ENCODE peak calls at places on chromosomes 13 and 19, in eight cellular contexts. Q is CD4-positive, CD25-positive, alpha-beta regulatory T cell; X is heart left ventricle; N is ovary; K is tibial artery; T is SJSA1; S is aorta; P is transverse colon. C is an unnamed sample.
A peak's percentile ranks its signal among the peaks of the same experiment; 100 is the strongest.

GRCh38 chr19:14432817-14433453 is at the start of gene PKN1:
- DNase-seq in Q (peak; percentile 51), X (peak; percentile 80), N (peak; percentile 53), K (no peak), T (no peak), S (no peak), P (peak; percentile 59), C (peak; percentile 80)

GRCh38 chr13:18992791-18993190 is 188.8 kb downstream of the TUBA3C start:
- DNase-seq in Q (no peak), X (no peak), N (no peak), K (no peak), T (no peak), S (no peak), P (no peak), C (no peak)

GRCh38 chr13:42486711-42487198 is 87.2 kb upstream of the TNFSF11 start:
- DNase-seq in Q (no peak), X (no peak), N (no peak), K (no peak), T (peak; percentile 44), S (no peak), P (no peak), C (no peak)

GRCh38 chr13:66887088-66887487 is 343.0 kb downstream of the PCDH9 start:
- DNase-seq in Q (no peak), X (no peak), N (no peak), K (no peak), T (no peak), S (no peak), P (no peak), C (peak; percentile 11)

GRCh38 chr13:78649997-78650724 is 8.8 kb downstream of the OBI1 start:
- DNase-seq in Q (no peak), X (no peak), N (no peak), K (no peak), T (no peak), S (no peak), P (no peak), C (no peak)

GRCh38 chr13:94842901-94843300 is 130.6 kb upstream of the SOX21 start:
- DNase-seq in Q (no peak), X (no peak), N (no peak), K (no peak), T (no peak), S (no peak), P (no peak), C (no peak)

GRCh38 chr13:25384747-25385270 is 13.0 kb downstream of the ATP8A2 start:
- DNase-seq in Q (no peak), X (no peak), N (no peak), K (no peak), T (no peak), S (no peak), P (no peak), C (no peak)

GRCh38 chr19:40604647-40605200 is 3.6 kb downstream of the LTBP4 start:
- DNase-seq in Q (no peak), X (peak; percentile 45), N (peak; percentile 49), K (no peak), T (no peak), S (no peak), P (peak; percentile 76), C (peak; percentile 40)

GRCh38 chr13:47705185-47705584 is 295.9 kb downstream of the SUCLA2 start:
- DNase-seq in Q (no peak), X (no peak), N (no peak), K (no peak), T (no peak), S (no peak), P (no peak), C (no peak)

GRCh38 chr19:33274663-33275558 is 27.4 kb downstream of the CEBPA start:
- DNase-seq in Q (no peak), X (no peak), N (no peak), K (no peak), T (no peak), S (peak; percentile 24), P (no peak), C (no peak)

GRCh38 chr13:97125051-97125809 is 96.9 kb upstream of the MBNL2 start:
- DNase-seq in Q (no peak), X (peak; percentile 39), N (peak; percentile 39), K (peak; percentile 67), T (no peak), S (no peak), P (no peak), C (no peak)

GRCh38 chr19:33868821-33869412 is 72.2 kb downstream of the KCTD15 start:
- DNase-seq in Q (no peak), X (peak; percentile 62), N (no peak), K (no peak), T (peak; percentile 29), S (peak; percentile 63), P (peak; percentile 14), C (peak; percentile 50)

GRCh38 chr19:6476155-6476895 is 5.3 kb downstream of the DENND1C start:
- DNase-seq in Q (peak; percentile 45), X (no peak), N (peak; percentile 30), K (no peak), T (peak; percentile 52), S (peak; percentile 63), P (peak; percentile 94), C (no peak)

GRCh38 chr13:46369506-46370268 is 17.4 kb downstream of the RUBCNL start:
- DNase-seq in Q (no peak), X (no peak), N (no peak), K (peak; percentile 43), T (no peak), S (no peak), P (no peak), C (no peak)

GRCh38 chr19:32976223-32976805 is 4.3 kb downstream of the FAAP24 start:
- DNase-seq in Q (peak; percentile 79), X (peak; percentile 68), N (peak; percentile 60), K (peak; percentile 47), T (peak; percentile 72), S (peak; percentile 79), P (peak; percentile 83), C (peak; percentile 69)

GRCh38 chr13:110347088-110347487 is 40.0 kb downstream of the COL4A2 start:
- DNase-seq in Q (no peak), X (no peak), N (no peak), K (no peak), T (no peak), S (no peak), P (no peak), C (no peak)

GRCh38 chr13:112053167-112053743 is 13.7 kb upstream of the SOX1 start:
- DNase-seq in Q (no peak), X (no peak), N (no peak), K (no peak), T (peak; percentile 42), S (no peak), P (no peak), C (no peak)

GRCh38 chr19:45100797-45101196 is 7.8 kb downstream of the PPP1R37 start:
- DNase-seq in Q (no peak), X (no peak), N (no peak), K (no peak), T (no peak), S (no peak), P (no peak), C (no peak)
- H3K4me1 ChIP-seq in Q (peaks cover 38% of the 10 kb centered on the region), X (peaks cover 74% of the 10 kb centered on the region), N (peaks cover 32% of the 10 kb centered on the region), K (peaks cover 35% of the 10 kb centered on the region), T (peaks cover 16% of the 10 kb centered on the region), S (no peaks in the 10 kb centered on the region), P (peaks cover 11% of the 10 kb centered on the region), C (peaks cover 71% of the 10 kb centered on the region)

GRCh38 chr13:113946409-113947181 is 27.3 kb downstream of the C13orf46 start:
- DNase-seq in Q (no peak), X (peak; percentile 9), N (no peak), K (no peak), T (no peak), S (peak; percentile 38), P (no peak), C (peak; percentile 2)
- H3K4me3 ChIP-seq in Q (no peak overlapping the region), X (no peak overlapping the region), N (no peak overlapping the region), K (no peak overlapping the region), T (no peak overlapping the region), S (no peak overlapping the region), P (no peak overlapping the region), C (no peak overlapping the region)

DNA sequence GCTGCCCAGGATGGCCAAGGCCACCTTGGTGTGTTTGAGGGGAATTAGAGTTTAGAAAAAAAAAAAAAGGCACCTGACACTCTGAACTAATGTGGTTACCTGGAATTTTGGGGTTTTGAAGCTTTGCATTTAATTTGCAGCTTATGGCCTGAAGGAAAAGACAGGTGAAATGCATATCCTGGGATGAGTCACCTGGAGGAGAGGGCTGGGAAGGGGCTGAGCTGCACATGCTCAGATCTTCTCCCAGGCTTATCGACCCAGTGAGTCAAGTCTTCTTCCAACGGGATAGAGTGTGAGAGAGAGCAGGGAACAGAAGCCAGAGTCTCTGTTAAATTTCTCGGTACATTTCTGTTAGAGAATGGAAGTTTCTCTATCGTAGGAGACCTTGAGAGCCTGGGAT is 29.7 kb upstream of the ALOX5AP start:
- DNase-seq in Q (no peak), X (no peak), N (no peak), K (no peak), T (no peak), S (no peak), P (no peak), C (no peak)
- H3K4me1 ChIP-seq in Q (no peaks in the 10 kb centered on the region), X (peaks cover 6% of the 10 kb centered on the region), N (no peaks in the 10 kb centered on the region), K (peaks cover 21% of the 10 kb centered on the region), T (peaks cover 12% of the 10 kb centered on the region), S (no peaks in the 10 kb centered on the region), P (no peaks in the 10 kb centered on the region), C (no peaks in the 10 kb centered on the region)

GRCh38 chr13:34308725-34309124 is 490.8 kb downstream of the RFC3 start:
- DNase-seq in Q (no peak), X (no peak), N (no peak), K (no peak), T (no peak), S (no peak), P (no peak), C (no peak)

GRCh38 chr13:34310539-34310938 is 492.6 kb downstream of the RFC3 start:
- DNase-seq in Q (no peak), X (no peak), N (no peak), K (no peak), T (no peak), S (no peak), P (no peak), C (no peak)
- H3K4me3 ChIP-seq in Q (no peak overlapping the region), X (no peak overlapping the region), N (no peak overlapping the region), K (no peak overlapping the region), T (no peak overlapping the region), S (no peak overlapping the region), P (no peak overlapping the region), C (no peak overlapping the region)

DNA sequence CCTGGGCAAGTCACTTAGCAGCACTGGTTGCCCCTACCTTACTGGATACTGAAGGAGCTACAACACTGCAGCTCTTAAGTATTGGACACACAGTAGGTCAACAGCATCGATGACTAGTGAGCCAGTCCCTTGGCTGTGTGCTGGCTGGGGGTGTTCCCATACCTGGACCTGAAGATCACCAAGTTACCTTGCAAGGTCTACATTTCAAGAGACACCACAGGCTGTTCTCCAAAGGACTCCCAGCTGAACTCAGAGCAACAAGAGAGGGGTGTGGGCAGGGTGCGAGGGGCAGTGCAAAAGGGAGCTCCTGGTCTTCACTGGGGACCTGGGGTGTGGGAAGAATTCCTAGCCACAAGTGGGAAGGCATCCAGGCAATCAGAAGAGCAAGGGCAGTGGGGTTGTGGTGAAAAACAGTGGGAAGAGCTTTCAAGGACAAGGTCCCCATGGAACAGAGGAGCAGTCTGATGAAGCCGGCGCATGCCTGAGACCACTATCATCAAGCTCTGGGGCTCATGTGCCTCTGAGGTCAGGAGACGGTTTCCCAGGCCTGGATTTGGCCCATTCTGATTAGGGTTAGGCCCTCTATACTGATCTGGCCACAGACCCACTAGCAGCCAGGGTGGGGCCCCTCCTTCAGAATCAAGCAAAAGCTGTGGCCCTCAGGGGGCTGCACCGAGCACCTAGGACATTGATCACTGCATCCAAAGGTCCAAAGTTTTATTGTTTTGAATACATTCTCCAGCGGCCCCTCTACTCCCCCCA is 4.6 kb upstream of the GSK3A start:
- DNase-seq in Q (no peak), X (peak; percentile 48), N (no peak), K (no peak), T (no peak), S (no peak), P (no peak), C (no peak)
- H3K4me1 ChIP-seq in Q (peaks cover 36% of the 10 kb centered on the region), X (peaks cover 72% of the 10 kb centered on the region), N (peaks cover 34% of the 10 kb centered on the region), K (peaks cover 54% of the 10 kb centered on the region), T (peaks cover 43% of the 10 kb centered on the region), S (no peaks in the 10 kb centered on the region), P (peaks cover 22% of the 10 kb centered on the region), C (peaks cover 64% of the 10 kb centered on the region)

GRCh38 chr19:48933382-48933932 is at the start of gene DHDH:
- DNase-seq in Q (peak; percentile 93), X (peak; percentile 67), N (peak; percentile 64), K (peak; percentile 51), T (peak; percentile 66), S (peak; percentile 87), P (peak; percentile 91), C (peak; percentile 67)
- H3K4me3 ChIP-seq in Q (peak within 1 kb of the TSS; percentile 76), X (peak within 1 kb of the TSS; percentile 47), N (peak within 1 kb of the TSS; percentile 37), K (peak within 1 kb of the TSS; percentile 43), T (peak within 1 kb of the TSS; percentile 35), S (peak within 1 kb of the TSS; percentile 27), P (peak within 1 kb of the TSS; percentile 17), C (peak within 1 kb of the TSS; percentile 51)